ENCODE peak calls at places on chromosomes 6 and 20, in seven cellular contexts. A is GM12878, U is SK-N-SH, H is H1, M is Panc1, K is K562, B is HepG2. N is an unnamed sample.

GRCh38 chr6:147530132-147531060 is 21.9 kb downstream of the SAMD5 start:
- DNase-seq in H (no peak), U (no peak), K (no peak), B (no peak), A (peak), M (no peak), N (no peak)

GRCh38 chr6:126625019-126625418 is 285.1 kb downstream of the CENPW start:
- DNase-seq in H (no peak), B (no peak), A (no peak), K (no peak), U (no peak), M (no peak), N (no peak)

GRCh38 chr6:46655803-46656202 is 3.0 kb downstream of the SLC25A27 start:
- DNase-seq in M (no peak), K (peak), H (no peak), U (peak), A (no peak), B (peak), N (peak)

GRCh38 chr20:51457281-51457932 is 85.1 kb downstream of the NFATC2 start:
- DNase-seq in M (no peak), B (no peak), A (no peak), U (peak), H (no peak), K (no peak), N (peak)

GRCh38 chr20:32534661-32535240 is 50.4 kb downstream of the NOL4L start:
- DNase-seq in A (no peak), K (peak), H (no peak), B (no peak), M (no peak), U (no peak), N (no peak)

GRCh38 chr20:32441638-32442037 is 83.5 kb downstream of the ASXL1 start:
- DNase-seq in M (no peak), U (no peak), B (no peak), H (no peak), A (no peak), K (no peak), N (no peak)

GRCh38 chr6:97666889-97667288 is 383.9 kb upstream of the MMS22L start:
- DNase-seq in M (no peak), U (no peak), K (no peak), A (no peak), B (no peak), H (no peak), N (no peak)

GRCh38 chr6:125747589-125748533 is 1.6 kb upstream of the HEY2 start:
- DNase-seq in A (no peak), H (no peak), M (no peak), K (peak), U (peak), B (no peak), N (no peak)

GRCh38 chr6:170128346-170128745 is 162.5 kb downstream of the DLL1 start:
- DNase-seq in K (no peak), B (no peak), U (no peak), M (no peak), H (no peak), A (no peak), N (no peak)

GRCh38 chr6:13406781-13407180 is 78.4 kb upstream of the TBC1D7 start:
- DNase-seq in U (no peak), H (no peak), B (peak), A (no peak), K (peak), M (no peak), N (peak)

GRCh38 chr6:157613011-157613522 is 210.0 kb upstream of the SNX9 start:
- DNase-seq in H (no peak), M (peak), A (no peak), K (peak), U (no peak), B (peak), N (peak)

GRCh38 chr6:25222006-25222715 is 57.0 kb upstream of the CARMIL1 start:
- DNase-seq in U (no peak), A (no peak), M (no peak), K (no peak), H (no peak), B (no peak), N (no peak)

GRCh38 chr6:129730477-129731165 is 20.6 kb upstream of the ARHGAP18 start:
- DNase-seq in H (no peak), K (peak), B (peak), M (no peak), U (no peak), A (no peak), N (no peak)

GRCh38 chr6:17397764-17398194 is 4.4 kb downstream of the CAP2 start:
- DNase-seq in B (no peak), H (no peak), K (no peak), M (no peak), A (no peak), U (no peak), N (no peak)

GRCh38 chr6:157440162-157440561 is 59.2 kb downstream of the ZDHHC14 start:
- DNase-seq in K (no peak), A (no peak), U (no peak), H (no peak), B (no peak), M (no peak), N (no peak)

GRCh38 chr6:127539292-127539691 is 20.2 kb upstream of the MTCL3 start:
- DNase-seq in K (no peak), B (no peak), M (no peak), H (no peak), U (peak), A (no peak), N (no peak)

GRCh38 chr6:16822529-16822928 is 61.3 kb upstream of the ATXN1 start:
- DNase-seq in A (no peak), K (no peak), U (no peak), H (no peak), B (no peak), M (no peak), N (no peak)

GRCh38 chr6:111806561-111807497 is 66.4 kb downstream of the FYN start:
- DNase-seq in U (no peak), K (no peak), A (no peak), B (no peak), M (no peak), H (no peak), N (no peak)

GRCh38 chr6:132298344-132298949 is 102.8 kb downstream of the MOXD1 start:
- DNase-seq in M (peak), B (peak), A (no peak), K (peak), U (peak), H (no peak), N (peak)

GRCh38 chr6:136213853-136214252 is 36.3 kb downstream of the MTFR2 start:
- DNase-seq in B (no peak), U (no peak), M (no peak), A (no peak), H (no peak), K (no peak), N (no peak)

GRCh38 chr6:148624025-148624424 is 122.8 kb upstream of the UST start:
- DNase-seq in U (no peak), H (no peak), B (no peak), A (no peak), K (no peak), M (no peak), N (no peak)

GRCh38 chr20:53187402-53187801 is 215.2 kb downstream of the TSHZ2 start:
- DNase-seq in B (no peak), K (no peak), U (no peak), H (no peak), M (no peak), A (peak), N (no peak)

GRCh38 chr20:6122111-6122872 is 538 bp downstream of the FERMT1 start:
- DNase-seq in U (no peak), M (no peak), K (no peak), B (peak), A (no peak), H (no peak), N (no peak)

GRCh38 chr6:122969999-122970398 is 26.0 kb upstream of the CLVS2 start:
- DNase-seq in U (no peak), K (no peak), M (no peak), A (no peak), H (no peak), B (no peak), N (no peak)

GRCh38 chr6:48825501-48826317 is 637.3 kb downstream of the MMUT start:
- DNase-seq in U (no peak), H (no peak), B (no peak), A (no peak), M (no peak), K (no peak), N (no peak)

GRCh38 chr20:37915800-37916570 is 13.1 kb downstream of the VSTM2L start:
- DNase-seq in B (peak), M (no peak), K (no peak), A (no peak), H (no peak), U (peak), N (no peak)

GRCh38 chr6:109447878-109448555 is 7.5 kb downstream of the SMPD2 start:
- DNase-seq in H (no peak), B (no peak), A (no peak), U (no peak), K (peak), M (no peak), N (no peak)

GRCh38 chr20:48826883-48827771 is 672 bp downstream of the PREX1 start:
- DNase-seq in M (no peak), A (no peak), K (no peak), B (no peak), U (peak), H (no peak), N (no peak)

GRCh38 chr20:25497586-25498279 is 87.6 kb downstream of the NINL start:
- DNase-seq in H (no peak), U (no peak), B (no peak), A (no peak), M (no peak), K (no peak), N (no peak)

GRCh38 chr20:31870703-31871601 is 518 bp downstream of the TTLL9 start:
- DNase-seq in U (no peak), H (no peak), A (no peak), K (no peak), B (no peak), M (no peak), N (no peak)

GRCh38 chr6:45795678-45796077 is 220.0 kb downstream of the CLIC5 start:
- DNase-seq in U (no peak), B (no peak), H (no peak), A (no peak), K (no peak), M (no peak), N (no peak)

GRCh38 chr6:15827492-15828255 is 164.8 kb upstream of the DTNBP1 start:
- DNase-seq in B (no peak), H (no peak), A (no peak), K (peak), M (no peak), U (no peak), N (no peak)

GRCh38 chr6:42084889-42085288 is 34.6 kb downstream of the TAF8 start:
- DNase-seq in M (no peak), A (no peak), K (peak), B (no peak), U (no peak), H (no peak), N (no peak)

GRCh38 chr6:142207265-142207877 is 60.3 kb downstream of the VTA1 start:
- DNase-seq in A (no peak), B (peak), M (peak), H (peak), U (peak), K (peak), N (peak)

GRCh38 chr20:11459090-11459877 is 458.4 kb upstream of the BTBD3 start:
- DNase-seq in U (no peak), M (no peak), A (no peak), B (no peak), K (no peak), H (no peak), N (no peak)

GRCh38 chr20:1281279-1282057 is 15.4 kb downstream of the SNPH start:
- DNase-seq in U (no peak), A (no peak), B (no peak), K (no peak), H (no peak), M (no peak), N (no peak)

GRCh38 chr20:58308680-58309527 is 611 bp upstream of the RAB22A start:
- DNase-seq in B (no peak), M (no peak), H (no peak), K (peak), A (no peak), U (peak), N (no peak)

GRCh38 chr6:44304282-44305199 is 8.6 kb downstream of the AARS2 start:
- DNase-seq in H (no peak), A (no peak), K (peak), M (no peak), U (peak), B (peak), N (peak)

GRCh38 chr6:3414704-3415453 is 42.0 kb downstream of the SLC22A23 start:
- DNase-seq in H (no peak), M (no peak), U (no peak), A (no peak), K (peak), B (peak), N (no peak)

GRCh38 chr20:18506744-18507143 is 996 bp upstream of the SEC23B start:
- DNase-seq in B (no peak), U (no peak), K (peak), H (no peak), A (no peak), M (no peak), N (no peak)
- TF ChIP-seq SIN3A in B (no peak), U (no peak), K (no peak), H (no peak), A (no peak), M (no peak), N (no peak)

GRCh38 chr6:160043784-160044183 is 74.9 kb downstream of the IGF2R start:
- DNase-seq in A (no peak), B (no peak), K (no peak), U (no peak), H (no peak), M (no peak), N (no peak)
- TF ChIP-seq CTCF in A (no peak), B (no peak), K (no peak), U (no peak), H (no peak), M (no peak), N (no peak)

GRCh38 chr6:14824835-14825223 is 421.0 kb upstream of the JARID2 start:
- DNase-seq in U (no peak), K (no peak), B (no peak), A (no peak), H (no peak), M (no peak), N (no peak)
- TF ChIP-seq SIN3A in U (no peak), K (no peak), B (no peak), A (no peak), H (no peak), M (no peak), N (no peak)

GRCh38 chr20:63653041-63653973 is at the start of gene STMN3:
- DNase-seq in K (peak), B (peak), U (peak), H (no peak), M (no peak), A (no peak), N (peak)

GRCh38 chr20:63656451-63656850 is 1.7 kb upstream of the RTEL1 start:
- DNase-seq in K (peak), M (no peak), H (no peak), U (no peak), B (no peak), A (no peak), N (no peak)

GRCh38 chr20:63653974-63654680 is 903 bp upstream of the STMN3 start:
- DNase-seq in B (no peak), A (no peak), U (no peak), M (no peak), H (no peak), K (no peak), N (no peak)

GRCh38 chr20:63657260-63657936 is 714 bp upstream of the RTEL1 start:
- DNase-seq in K (peak), B (no peak), M (no peak), H (no peak), U (no peak), A (no peak), N (no peak)

GRCh38 chr20:63655249-63655648 is 2.0 kb upstream of the STMN3 start:
- DNase-seq in U (no peak), H (no peak), A (no peak), B (no peak), K (no peak), M (no peak), N (no peak)
- TF ChIP-seq CTCF in U (no peak), H (no peak), A (no peak), B (no peak), K (no peak), M (no peak), N (no peak)

DNA sequence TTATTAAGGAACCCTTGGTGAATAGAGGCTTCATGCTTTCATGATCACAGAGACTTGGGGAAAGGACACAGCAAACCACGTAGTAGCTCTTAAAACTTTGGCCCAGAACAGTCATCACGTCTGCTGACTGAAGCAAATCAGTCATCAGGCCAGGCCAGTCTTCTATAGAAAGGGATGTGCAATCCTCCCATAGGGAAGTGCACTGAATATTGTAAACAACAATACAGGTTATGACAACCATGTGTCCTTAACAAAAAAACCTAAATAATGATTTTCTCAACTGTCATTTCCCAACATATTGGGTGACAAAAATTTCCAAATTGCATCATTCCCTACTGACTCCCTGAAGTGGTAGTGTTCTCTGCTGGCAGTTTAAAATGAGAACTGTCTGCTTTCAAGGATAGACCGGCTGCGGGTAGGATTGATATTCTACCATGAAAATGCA is 388.2 kb upstream of the CITED2 start:
- DNase-seq in A (peak), U (no peak), M (no peak), K (peak), H (no peak), B (no peak), N (no peak)
- TF ChIP-seq SIN3A in A (no peak), U (no peak), M (no peak), K (no peak), H (no peak), B (no peak), N (no peak)

N was measured in HCT116.